ENCODE peak calls at places on chromosomes 3 and 15, in nine cellular contexts. S is GM23248, P is iris pigment epithelial cell, Z is GM19239, N is brain microvascular endothelial cell, B is T follicular helper cell, M is iPS-NIHi11, E is KBM-7, X is lung. V is an unnamed sample.

GRCh38 chr15:84773716-84774115 is 25.3 kb downstream of the ZNF592 start:
- DNase-seq in S (no peak), P (no peak), Z (no peak), N (no peak), B (no peak), M (no peak), E (no peak), X (no peak), V (no peak)

GRCh38 chr15:99076555-99077308 is 28.1 kb upstream of the SYNM start:
- DNase-seq in S (peak; percentile 89), P (peak; percentile 75), Z (peak; percentile 50), N (peak; percentile 70), B (peak; percentile 7), M (peak; percentile 71), E (peak; percentile 79), X (peak; percentile 64), V (peak; percentile 82)

GRCh38 chr3:194034556-194035336 is 101.2 kb upstream of the HES1 start:
- DNase-seq in S (no peak), P (no peak), Z (no peak), N (no peak), B (no peak), M (no peak), E (no peak), X (no peak), V (no peak)

GRCh38 chr3:161069441-161070251 is 35.5 kb downstream of the B3GALNT1 start:
- DNase-seq in S (peak; percentile 82), P (peak; percentile 73), Z (peak; percentile 16), N (peak; percentile 50), B (no peak), M (peak; percentile 13), E (peak; percentile 35), X (peak; percentile 41), V (peak; percentile 92)

GRCh38 chr3:132721479-132722164 is 587 bp downstream of the NPHP3 start:
- DNase-seq in S (peak; percentile 89), P (peak; percentile 75), Z (peak; percentile 6), N (peak; percentile 76), B (peak; percentile 8), M (peak; percentile 67), E (peak; percentile 59), X (peak; percentile 71), V (peak; percentile 51)

GRCh38 chr3:111173906-111174305 is 102.3 kb downstream of the NECTIN3 start:
- DNase-seq in S (no peak), P (no peak), Z (no peak), N (no peak), B (no peak), M (no peak), E (no peak), X (no peak), V (no peak)

GRCh38 chr3:184459355-184459754 is 79.5 kb downstream of the CHRD start:
- DNase-seq in S (peak; percentile 85), P (peak; percentile 71), Z (no peak), N (peak; percentile 95), B (no peak), M (no peak), E (no peak), X (no peak), V (peak; percentile 36)

GRCh38 chr3:144358191-144358590 is 386.6 kb downstream of the DIPK2A start:
- DNase-seq in S (no peak), P (peak; percentile 12), Z (no peak), N (no peak), B (no peak), M (no peak), E (no peak), X (no peak), V (peak; percentile 32)

GRCh38 chr3:73661262-73661661 is 36.5 kb upstream of the PDZRN3 start:
- DNase-seq in S (peak; percentile 91), P (peak; percentile 63), Z (no peak), N (peak; percentile 59), B (no peak), M (no peak), E (no peak), X (no peak), V (peak; percentile 7)